ENCODE peak calls at places on chromosomes 16 and 17, in six cellular contexts. J is aorta, X is cardiac muscle cell, R is SK-N-SH, W is heart right ventricle, I is substantia nigra. P is an unnamed sample.

GRCh38 chr16:15031179-15031578 is 24.7 kb downstream of the NTAN1 start:
- DNase-seq in J (no peak), X (no peak), R (no peak), W (no peak), I (no peak), P (no peak)

GRCh38 chr17:35088647-35088910 is 25.1 kb upstream of the RFFL start:
- DNase-seq in J (no peak), X (no peak), R (no peak), W (no peak), I (no peak), P (no peak)

GRCh38 chr17:81437221-81437651 is 42.0 kb downstream of the BAHCC1 start:
- DNase-seq in J (no peak), X (no peak), R (peak), W (no peak), I (no peak), P (no peak)

GRCh38 chr17:4938069-4938491 is 1.8 kb downstream of the SLC25A11 start:
- DNase-seq in J (peak), X (no peak), R (no peak), W (no peak), I (no peak), P (no peak)

GRCh38 chr17:78313735-78314648 is 45.9 kb downstream of the SOCS3 start:
- DNase-seq in J (peak), X (peak), R (peak), W (peak), I (no peak), P (peak)

GRCh38 chr16:85316321-85316919 is 204.1 kb upstream of the CIBAR2 start:
- DNase-seq in J (peak), X (peak), R (peak), W (peak), I (peak), P (no peak)

GRCh38 chr16:46673320-46674013 is 15.5 kb downstream of the VPS35 start:
- DNase-seq in J (peak), X (peak), R (peak), W (peak), I (no peak), P (peak)

GRCh38 chr17:74532115-74532514 is 840 bp upstream of the CD300LB start:
- DNase-seq in J (peak), X (no peak), R (no peak), W (peak), I (no peak), P (no peak)

GRCh38 chr16:67533024-67533560 is 4.5 kb downstream of the RIPOR1 start:
- DNase-seq in J (no peak), X (no peak), R (peak), W (no peak), I (no peak), P (no peak)

GRCh38 chr16:8630205-8630953 is 8.9 kb downstream of the METTL22 start:
- DNase-seq in J (no peak), X (no peak), R (no peak), W (no peak), I (no peak), P (no peak)

GRCh38 chr16:8644151-8644512 is 22.6 kb downstream of the METTL22 start:
- DNase-seq in J (peak), X (no peak), R (no peak), W (no peak), I (no peak), P (no peak)

GRCh38 chr16:88693420-88694177 is 7.3 kb upstream of the SNAI3 start:
- DNase-seq in J (no peak), X (no peak), R (no peak), W (no peak), I (no peak), P (no peak)

GRCh38 chr16:275041-275621 is 613 bp downstream of the RGS11 start:
- DNase-seq in J (no peak), X (no peak), R (peak), W (no peak), I (no peak), P (no peak)

GRCh38 chr16:63890072-63890471 is 1231.8 kb downstream of the CDH11 start:
- DNase-seq in J (no peak), X (peak), R (no peak), W (peak), I (no peak), P (no peak)

GRCh38 chr16:4212207-4212933 is 29.5 kb downstream of the SRL start:
- DNase-seq in J (peak), X (no peak), R (no peak), W (peak), I (no peak), P (no peak)

GRCh38 chr16:54135361-54136275 is 151.0 kb downstream of the IRX3 start:
- DNase-seq in J (no peak), X (peak), R (no peak), W (no peak), I (no peak), P (no peak)

GRCh38 chr16:2980227-2981176 is at the start of gene PKMYT1:
- DNase-seq in J (peak), X (peak), R (peak), W (peak), I (peak), P (peak)

GRCh38 chr17:76353004-76353598 is 615 bp downstream of the PRPSAP1 start:
- DNase-seq in J (peak), X (no peak), R (peak), W (peak), I (no peak), P (peak)

GRCh38 chr17:50534222-50534978 is 1.9 kb downstream of the EPN3 start:
- DNase-seq in J (no peak), X (no peak), R (peak), W (no peak), I (no peak), P (no peak)

GRCh38 chr17:67052720-67053437 is 8.5 kb downstream of the CACNG1 start:
- DNase-seq in J (no peak), X (no peak), R (no peak), W (no peak), I (no peak), P (no peak)

GRCh38 chr17:31449746-31450145 is 58.3 kb downstream of the RAB11FIP4 start:
- DNase-seq in J (no peak), X (no peak), R (no peak), W (no peak), I (no peak), P (no peak)

GRCh38 chr17:17724307-17724921 is 43.2 kb downstream of the RAI1 start:
- DNase-seq in J (no peak), X (peak), R (peak), W (peak), I (no peak), P (no peak)

GRCh38 chr16:87459027-87459426 is 33.8 kb downstream of the ZCCHC14 start:
- DNase-seq in J (no peak), X (no peak), R (no peak), W (no peak), I (no peak), P (no peak)

GRCh38 chr16:87457724-87458423 is 35.0 kb downstream of the ZCCHC14 start:
- DNase-seq in J (no peak), X (peak), R (peak), W (no peak), I (no peak), P (peak)

GRCh38 chr16:87459833-87460232 is 33.0 kb downstream of the ZCCHC14 start:
- DNase-seq in J (no peak), X (no peak), R (no peak), W (no peak), I (no peak), P (no peak)

GRCh38 chr16:87457051-87457611 is 35.7 kb downstream of the ZCCHC14 start:
- DNase-seq in J (no peak), X (peak), R (peak), W (no peak), I (no peak), P (no peak)

DNA sequence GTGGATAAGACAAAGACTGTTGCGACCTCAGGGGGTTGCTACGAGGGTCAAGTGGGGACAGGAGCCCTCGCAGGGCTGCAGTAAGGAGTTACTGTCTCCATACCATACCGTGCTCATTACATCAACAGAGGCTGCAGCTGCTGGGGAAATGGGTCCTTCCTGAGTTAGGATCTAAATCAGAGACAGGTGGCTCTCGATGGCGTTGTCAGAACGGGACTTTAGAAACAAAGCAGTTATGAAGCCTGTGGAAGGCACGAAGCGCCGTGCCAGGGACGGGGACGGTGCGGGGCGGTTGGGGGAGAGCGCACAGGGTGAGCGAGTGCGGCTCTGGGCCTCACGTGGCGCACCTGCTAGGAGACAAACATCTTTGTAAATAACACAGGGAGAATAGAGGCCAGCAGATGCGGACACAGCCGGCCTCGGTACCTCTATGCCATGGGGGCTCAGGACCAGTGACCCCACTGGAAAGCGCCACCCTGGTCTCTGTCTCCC is 34.4 kb downstream of the ZCCHC14 start:
- DNase-seq in J (no peak), X (no peak), R (peak), W (no peak), I (no peak), P (no peak)
- H3K27ac ChIP-seq in J (no peak), X (no peak), R (peak), W (no peak), I (no peak), P (no peak)

DNA sequence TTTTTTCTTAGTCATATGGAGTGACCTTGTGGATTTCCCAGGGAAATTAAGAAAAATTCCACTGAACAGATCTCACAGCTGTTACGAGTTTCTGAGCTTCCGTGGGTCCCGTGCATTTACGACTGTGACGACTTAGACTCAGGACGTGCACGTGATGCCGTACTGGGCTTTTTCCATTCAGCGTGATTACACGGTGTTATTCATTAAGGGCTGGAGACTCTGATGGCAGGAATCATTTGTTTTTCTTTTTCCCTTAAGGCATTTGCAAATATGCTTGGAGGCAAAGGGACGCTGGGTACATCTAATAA is 57.2 kb downstream of the TBC1D16 start:
- DNase-seq in J (no peak), X (no peak), R (no peak), W (no peak), I (no peak), P (no peak)
- H3K27ac ChIP-seq in J (no peak), X (no peak), R (no peak), W (no peak), I (no peak), P (no peak)

DNA sequence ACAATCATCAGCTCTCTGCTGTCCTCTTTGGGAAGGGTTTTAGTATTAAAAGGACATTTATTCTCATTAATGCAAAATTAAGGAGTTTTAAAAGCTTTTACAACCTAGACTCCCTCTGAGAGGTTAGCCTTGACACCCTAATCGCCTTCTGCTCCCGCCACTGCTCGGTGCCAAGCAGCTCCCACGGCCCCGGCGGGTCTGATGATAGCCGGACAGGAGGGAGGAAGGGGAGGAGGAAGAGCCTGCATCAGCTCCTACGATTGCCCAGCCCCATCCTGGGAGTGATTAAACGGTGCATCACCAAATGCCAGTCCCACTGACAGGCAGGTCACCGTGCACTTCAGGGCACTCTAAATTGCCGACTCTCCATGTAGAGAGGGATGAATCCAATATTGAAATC is 8.3 kb downstream of the SHPK start:
- DNase-seq in J (no peak), X (no peak), R (no peak), W (no peak), I (no peak), P (no peak)
- H3K27ac ChIP-seq in J (no peak), X (no peak), R (no peak), W (peak), I (no peak), P (no peak)

DNA sequence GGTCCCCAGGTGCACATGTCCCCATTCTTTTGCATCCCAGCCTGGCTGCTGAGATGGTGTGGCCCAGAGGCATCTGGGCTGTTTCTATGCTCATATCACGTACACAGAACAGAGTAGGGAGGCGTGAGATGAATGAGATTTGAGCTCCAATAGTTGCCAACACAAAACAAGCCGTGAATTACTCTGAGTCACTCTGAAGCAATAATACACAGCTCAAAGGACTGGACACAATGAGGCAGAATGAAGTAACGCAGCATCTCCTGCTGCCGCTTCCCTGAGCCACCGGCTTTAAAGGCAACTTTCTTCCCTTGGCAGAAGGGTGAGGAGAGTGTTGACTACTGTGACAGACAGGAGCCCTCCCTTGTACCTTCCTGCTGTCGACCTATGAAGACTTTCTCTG is 33.9 kb upstream of the CLEC18B start:
- DNase-seq in J (no peak), X (peak), R (no peak), W (no peak), I (no peak), P (no peak)
- H3K27ac ChIP-seq in J (no peak), X (no peak), R (no peak), W (no peak), I (no peak), P (no peak)

P was measured in effector memory CD4-positive, alpha-beta T cell.